ENCODE peak calls at places on chromosome 17, in four cellular contexts. S is CD4-positive, alpha-beta T cell; F is WTC11; V is AG04450. R is an unnamed sample.

GRCh38 chr17:32815460-32815859 is 61.5 kb downstream of the MYO1D start:
- DNase-seq in S (no peak), F (no peak), V (no peak), R (no peak)

GRCh38 chr17:46088595-46088994 is 89.5 kb downstream of the STH start:
- DNase-seq in S (no peak), F (no peak), V (no peak), R (no peak)

GRCh38 chr17:14461131-14461530 is 160.2 kb downstream of the HS3ST3B1 start:
- DNase-seq in S (no peak), F (no peak), V (no peak), R (no peak)

GRCh38 chr17:34892864-34893263 is 68.4 kb downstream of the CCT6B start:
- DNase-seq in S (no peak), F (peak), V (no peak), R (peak)

GRCh38 chr17:13550291-13550690 is 51.4 kb downstream of the HS3ST3A1 start:
- DNase-seq in S (no peak), F (no peak), V (no peak), R (no peak)

GRCh38 chr17:30234296-30234695 is 1.2 kb downstream of the SLC6A4 start:
- DNase-seq in S (no peak), F (no peak), V (no peak), R (no peak)

GRCh38 chr17:82863941-82864720 is 24.3 kb upstream of the ZNF750 start:
- DNase-seq in S (peak), F (no peak), V (peak), R (no peak)

GRCh38 chr17:44002141-44002848 is 2.1 kb upstream of the NAGS start:
- DNase-seq in S (no peak), F (no peak), V (peak), R (no peak)

GRCh38 chr17:63140255-63140654 is 174.2 kb downstream of the TANC2 start:
- DNase-seq in S (no peak), F (no peak), V (no peak), R (no peak)

GRCh38 chr17:34464812-34465211 is 101.8 kb upstream of the CCL1 start:
- DNase-seq in S (no peak), F (no peak), V (no peak), R (no peak)

GRCh38 chr17:12821376-12821940 is 32.2 kb downstream of the ARHGAP44 start:
- DNase-seq in S (no peak), F (no peak), V (no peak), R (no peak)

GRCh38 chr17:44063704-44064639 is 2.5 kb downstream of the LSM12 start:
- DNase-seq in S (no peak), F (no peak), V (no peak), R (no peak)

GRCh38 chr17:37818689-37819088 is 73.8 kb upstream of the HNF1B start:
- DNase-seq in S (no peak), F (no peak), V (peak), R (no peak)

GRCh38 chr17:60305141-60305540 is 86.8 kb downstream of the USP32 start:
- DNase-seq in S (no peak), F (no peak), V (no peak), R (no peak)

GRCh38 chr17:14833201-14833773 is 431.8 kb downstream of the PMP22 start:
- DNase-seq in S (no peak), F (no peak), V (peak), R (no peak)

GRCh38 chr17:3447625-3448024 is 14.0 kb upstream of the OR1E2 start:
- DNase-seq in S (no peak), F (peak), V (no peak), R (no peak)

GRCh38 chr17:17757391-17757791 is 76.1 kb downstream of the RAI1 start:
- DNase-seq in S (peak), F (no peak), V (no peak), R (no peak)

GRCh38 chr17:45771473-45771959 is 12.6 kb upstream of the CRHR1 start:
- DNase-seq in S (no peak), F (no peak), V (no peak), R (no peak)

GRCh38 chr17:3049705-3050295 is 13.6 kb downstream of the OR1D5 start:
- DNase-seq in S (no peak), F (no peak), V (no peak), R (no peak)

GRCh38 chr17:7463368-7463846 is 16.0 kb downstream of the ZBTB4 start:
- DNase-seq in S (no peak), F (no peak), V (no peak), R (no peak)

GRCh38 chr17:4477286-4477791 is 21.3 kb upstream of the SPNS2 start:
- DNase-seq in S (no peak), F (no peak), V (no peak), R (no peak)

GRCh38 chr17:83129676-83130075 is 50.3 kb downstream of the METRNL start:
- DNase-seq in S (no peak), F (no peak), V (no peak), R (no peak)

GRCh38 chr17:28675485-28675884 is 13.5 kb downstream of the SUPT6H start:
- DNase-seq in S (no peak), F (no peak), V (no peak), R (no peak)

DNA sequence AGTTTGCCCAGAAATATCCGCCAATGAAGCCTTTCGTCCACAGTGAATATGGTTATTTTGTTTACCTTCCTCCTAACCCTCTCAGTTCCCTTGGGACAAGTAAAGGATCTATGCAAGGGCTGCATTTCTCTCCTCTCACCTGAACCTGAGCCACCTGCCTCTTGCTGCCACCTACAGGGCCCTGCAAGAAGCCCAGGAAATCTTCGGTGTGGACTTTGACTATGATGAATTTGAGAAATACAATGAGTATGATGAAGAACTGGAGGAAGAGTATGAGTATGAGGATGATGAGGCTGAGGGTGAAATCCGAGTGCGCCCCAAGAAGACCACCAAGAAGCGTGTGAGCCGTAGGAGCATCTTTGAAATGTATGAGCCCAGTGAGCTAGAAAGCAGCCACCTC is 14.0 kb downstream of the SUPT6H start:
- DNase-seq in S (no peak), F (no peak), V (no peak), R (no peak)
- TF ChIP-seq CTCF in S (no peak), F (peak), V (no peak), R (no peak)

DNA sequence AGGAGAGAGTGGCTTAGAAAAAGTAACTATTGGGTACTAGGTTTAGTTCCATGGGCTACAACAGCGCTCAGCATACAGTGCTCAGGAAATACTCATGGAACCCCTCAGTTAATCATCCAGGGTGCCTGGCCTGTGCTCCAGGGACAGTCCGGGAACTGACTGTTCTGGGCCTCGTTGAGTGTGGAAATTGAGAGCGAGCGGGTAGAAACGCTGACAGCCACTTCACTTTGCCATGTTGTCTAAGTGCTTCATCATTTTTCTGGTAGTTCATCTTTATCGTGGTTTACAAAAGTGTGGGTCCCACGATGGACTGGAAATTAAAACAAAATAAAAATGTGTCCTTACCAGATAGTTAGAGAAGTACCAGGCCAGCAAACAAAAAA is 31.6 kb upstream of the DNAH17 start:
- DNase-seq in S (no peak), F (no peak), V (no peak), R (no peak)
- TF ChIP-seq CTCF in S (no peak), F (no peak), V (no peak), R (no peak)

DNA sequence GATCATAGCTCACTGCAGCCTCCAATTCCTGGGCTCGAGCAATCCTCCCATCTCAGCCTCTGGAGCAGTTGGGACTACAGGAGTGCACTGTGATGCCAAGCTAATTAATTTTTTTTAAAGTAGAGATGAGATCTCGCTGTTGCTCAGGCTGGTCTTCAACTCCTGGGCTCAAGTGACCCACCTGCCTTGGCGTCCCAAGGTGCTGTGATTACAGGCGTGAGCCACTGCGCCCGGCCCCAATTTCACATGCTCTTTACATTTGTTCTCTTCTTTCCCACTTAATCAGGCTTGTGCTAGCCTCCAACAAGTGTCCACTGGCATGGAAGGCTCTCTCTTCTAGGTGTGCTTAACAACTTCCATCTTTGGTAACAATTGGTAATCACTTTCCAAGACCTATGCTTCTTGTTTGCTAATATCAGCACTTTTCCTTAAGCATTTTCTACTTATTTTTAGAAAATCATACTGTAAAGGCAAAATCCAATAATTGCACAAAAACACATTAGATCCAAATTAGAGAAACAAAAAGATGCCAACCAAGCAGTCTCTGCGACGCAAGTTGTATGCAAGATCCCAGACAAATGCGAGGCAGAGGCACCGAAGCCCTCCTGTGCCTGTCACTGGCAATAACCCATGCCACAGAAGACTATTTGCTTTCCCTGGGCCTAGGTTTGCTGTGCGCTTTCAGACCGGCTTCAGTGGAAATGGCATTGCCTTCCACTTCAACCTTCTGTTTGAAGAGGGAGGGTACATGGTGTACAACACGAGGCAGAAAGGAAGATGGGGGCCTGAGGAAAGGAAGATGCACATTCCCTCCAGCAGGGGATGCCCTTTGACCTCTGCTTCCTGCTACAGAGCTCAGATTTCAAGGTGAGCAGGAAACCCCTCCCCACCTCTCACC is 52.6 kb downstream of the NOS2 start:
- DNase-seq in S (no peak), F (peak), V (no peak), R (no peak)
- TF ChIP-seq CTCF in S (no peak), F (peak), V (peak), R (peak)

DNA sequence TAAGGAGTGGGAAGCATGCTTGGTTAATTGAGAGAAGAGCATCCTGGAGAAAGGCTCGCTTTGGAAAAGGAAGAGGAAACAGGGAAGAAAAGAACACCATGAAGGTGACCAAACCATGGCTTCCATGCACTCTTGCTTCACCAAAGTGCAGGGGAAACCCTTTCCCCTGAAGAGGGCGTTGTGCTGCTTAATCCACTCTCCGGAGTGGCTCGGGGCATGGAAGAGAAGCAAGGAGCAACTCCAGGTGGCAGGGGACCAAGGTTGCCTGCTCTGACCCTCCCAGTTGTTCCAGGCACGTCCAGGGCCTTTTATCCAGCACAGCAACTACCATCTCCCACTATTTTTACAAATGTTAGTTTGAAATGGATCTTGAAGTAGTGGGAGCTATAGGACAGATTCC is 108.1 kb downstream of the STX8 start:
- DNase-seq in S (no peak), F (peak), V (no peak), R (no peak)
- TF ChIP-seq CTCF in S (no peak), F (no peak), V (no peak), R (no peak)

GRCh38 chr17:48261297-48261880 is 153.8 kb downstream of the SNX11 start:
- DNase-seq in S (no peak), F (peak), V (no peak), R (peak)
- TF ChIP-seq CTCF in S (no peak), F (peak), V (peak), R (peak)

GRCh38 chr17:48908853-48909394 is 717 bp downstream of the UBE2Z start:
- DNase-seq in S (peak), F (peak), V (peak), R (peak)

GRCh38 chr17:48907713-48908046 is 527 bp upstream of the UBE2Z start:
- DNase-seq in S (no peak), F (no peak), V (no peak), R (no peak)

GRCh38 chr17:48910370-48910769 is 2.2 kb downstream of the UBE2Z start:
- DNase-seq in S (no peak), F (no peak), V (no peak), R (no peak)

GRCh38 chr17:48909796-48910195 is 1.6 kb downstream of the UBE2Z start:
- DNase-seq in S (no peak), F (no peak), V (no peak), R (no peak)

GRCh38 chr17:48908047-48908843 is at the start of gene UBE2Z:
- DNase-seq in S (peak), F (peak), V (peak), R (peak)
- TF ChIP-seq CTCF in S (no peak), F (no peak), V (no peak), R (no peak)

GRCh38 chr17:81397314-81398169 is 2.3 kb downstream of the BAHCC1 start:
- DNase-seq in S (no peak), F (peak), V (no peak), R (peak)
- TF ChIP-seq CTCF in S (no peak), F (no peak), V (peak), R (peak)

GRCh38 chr17:72030067-72030899 is 90.5 kb upstream of the SOX9 start:
- DNase-seq in S (no peak), F (peak), V (peak), R (peak)
- TF ChIP-seq CTCF in S (no peak), F (no peak), V (peak), R (peak)

GRCh38 chr17:50805486-50805885 is 29.9 kb upstream of the WFIKKN2 start:
- DNase-seq in S (no peak), F (no peak), V (no peak), R (no peak)

GRCh38 chr17:50808413-50808812 is 27.0 kb upstream of the WFIKKN2 start:
- DNase-seq in S (no peak), F (no peak), V (no peak), R (no peak)

GRCh38 chr17:50807675-50808074 is 27.7 kb upstream of the WFIKKN2 start:
- DNase-seq in S (no peak), F (no peak), V (no peak), R (no peak)

GRCh38 chr17:50807014-50807413 is 28.4 kb upstream of the WFIKKN2 start:
- DNase-seq in S (no peak), F (no peak), V (no peak), R (no peak)

GRCh38 chr17:50806141-50806643 is 29.2 kb upstream of the WFIKKN2 start:
- DNase-seq in S (no peak), F (peak), V (no peak), R (no peak)
- TF ChIP-seq CTCF in S (no peak), F (peak), V (peak), R (no peak)

DNA sequence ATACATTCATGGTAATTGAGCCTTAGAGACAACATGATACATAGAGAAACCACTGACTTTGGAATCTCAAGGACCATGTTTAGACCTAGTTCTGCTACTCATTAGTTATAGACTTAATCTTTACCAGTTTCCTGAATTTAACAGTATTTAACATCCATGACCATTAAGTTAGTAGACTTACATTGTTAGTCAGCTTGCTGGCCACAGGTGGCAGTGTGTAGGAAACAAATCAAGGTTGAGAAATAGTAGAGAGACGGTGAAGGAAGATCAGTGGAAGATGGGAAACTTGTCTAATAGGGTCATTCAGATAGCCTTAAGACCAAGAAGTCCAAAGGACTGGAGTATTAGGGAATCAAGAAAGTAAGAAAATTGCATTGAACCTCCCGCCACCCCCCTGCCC is 31.0 kb downstream of the OMG start:
- DNase-seq in S (peak), F (no peak), V (no peak), R (no peak)
- TF ChIP-seq CTCF in S (peak), F (peak), V (peak), R (no peak)

R was measured in neural crest cell.